ENCODE peak calls at places on chromosome 6, in six cellular contexts. K, Z, N, R, O and D are unnamed samples.

GRCh38 chr6:147768969-147769368 is 260.5 kb downstream of the SAMD5 start:
- DNase-seq in R (no peak), N (no peak), O (no peak), K (no peak), Z (no peak), D (no peak)

GRCh38 chr6:16200231-16200941 is 38.0 kb upstream of the GMPR start:
- DNase-seq in O (no peak), N (no peak), R (no peak), K (no peak), Z (no peak), D (no peak)

GRCh38 chr6:29705389-29706231 is 17.6 kb upstream of the HLA-F start:
- DNase-seq in R (peak), N (no peak), K (peak), O (no peak), Z (peak), D (peak)

GRCh38 chr6:46985943-46986342 is 56.2 kb downstream of the ADGRF1 start:
- DNase-seq in R (no peak), O (no peak), N (no peak), K (peak), Z (no peak), D (no peak)

GRCh38 chr6:127843582-127843981 is 57.3 kb downstream of the THEMIS start:
- DNase-seq in Z (no peak), O (no peak), R (no peak), K (no peak), N (no peak), D (no peak)

GRCh38 chr6:1972961-1973360 is 272.4 kb downstream of the GMDS start:
- DNase-seq in N (peak), O (no peak), R (no peak), K (no peak), Z (no peak), D (no peak)

GRCh38 chr6:42375007-42375635 is 76.6 kb downstream of the TRERF1 start:
- DNase-seq in N (no peak), O (no peak), Z (no peak), K (no peak), R (no peak), D (no peak)

GRCh38 chr6:47041741-47042140 is 391 bp downstream of the ADGRF1 start:
- DNase-seq in Z (no peak), N (no peak), R (no peak), O (no peak), K (no peak), D (no peak)

GRCh38 chr6:134314236-134314821 is 3.6 kb downstream of the SGK1 start:
- DNase-seq in N (no peak), R (no peak), Z (no peak), O (no peak), K (no peak), D (no peak)

GRCh38 chr6:27531772-27532459 is 59.0 kb upstream of the ZNF184 start:
- DNase-seq in Z (no peak), N (no peak), O (no peak), R (peak), K (no peak), D (no peak)

GRCh38 chr6:129630606-129631005 is 79.4 kb downstream of the ARHGAP18 start:
- DNase-seq in Z (peak), K (no peak), N (no peak), O (no peak), R (no peak), D (no peak)

GRCh38 chr6:63597142-63598000 is 25.1 kb downstream of the LOC128125822 start:
- DNase-seq in K (no peak), Z (no peak), R (no peak), O (no peak), N (no peak), D (no peak)

GRCh38 chr6:7391244-7391643 is 1.6 kb downstream of the RIOK1 start:
- DNase-seq in Z (no peak), N (peak), K (no peak), R (no peak), O (no peak), D (no peak)

GRCh38 chr6:7389451-7390217 is at the start of the genes CAGE1 and RIOK1:
- DNase-seq in K (peak), R (peak), N (peak), Z (peak), O (peak), D (peak)

GRCh38 chr6:7389162-7389450 is 436 bp downstream of the CAGE1 start:
- DNase-seq in R (no peak), O (no peak), K (no peak), Z (no peak), N (no peak), D (no peak)

GRCh38 chr6:7390218-7390878 is 740 bp downstream of the RIOK1 start:
- DNase-seq in R (no peak), Z (no peak), N (no peak), K (no peak), O (no peak), D (no peak)

DNA sequence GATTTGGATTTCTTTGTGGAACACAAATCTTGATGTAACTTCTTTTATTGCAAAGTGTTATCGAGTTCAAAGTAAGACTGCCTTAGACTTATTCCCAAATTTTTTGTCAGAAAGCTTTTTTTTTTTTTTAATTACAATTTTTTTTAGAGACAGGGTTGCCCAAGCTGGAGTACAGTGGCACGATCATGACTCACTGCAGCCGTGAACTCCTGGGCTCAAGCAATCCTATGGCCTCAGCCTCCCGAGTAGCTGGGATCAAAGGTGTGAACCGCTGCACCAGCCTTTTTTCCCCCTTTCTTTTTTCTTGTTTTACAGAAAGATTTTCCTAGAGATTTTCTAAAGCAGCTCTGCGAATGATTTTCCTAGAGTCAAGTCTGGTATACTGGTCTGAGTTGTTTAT is 2.8 kb downstream of the RIOK1 start:
- DNase-seq in Z (no peak), K (no peak), O (no peak), N (peak), R (no peak), D (no peak)
- TF ChIP-seq MYC in Z (no peak), K (no peak), O (no peak), N (no peak), R (no peak), D (no peak)

DNA sequence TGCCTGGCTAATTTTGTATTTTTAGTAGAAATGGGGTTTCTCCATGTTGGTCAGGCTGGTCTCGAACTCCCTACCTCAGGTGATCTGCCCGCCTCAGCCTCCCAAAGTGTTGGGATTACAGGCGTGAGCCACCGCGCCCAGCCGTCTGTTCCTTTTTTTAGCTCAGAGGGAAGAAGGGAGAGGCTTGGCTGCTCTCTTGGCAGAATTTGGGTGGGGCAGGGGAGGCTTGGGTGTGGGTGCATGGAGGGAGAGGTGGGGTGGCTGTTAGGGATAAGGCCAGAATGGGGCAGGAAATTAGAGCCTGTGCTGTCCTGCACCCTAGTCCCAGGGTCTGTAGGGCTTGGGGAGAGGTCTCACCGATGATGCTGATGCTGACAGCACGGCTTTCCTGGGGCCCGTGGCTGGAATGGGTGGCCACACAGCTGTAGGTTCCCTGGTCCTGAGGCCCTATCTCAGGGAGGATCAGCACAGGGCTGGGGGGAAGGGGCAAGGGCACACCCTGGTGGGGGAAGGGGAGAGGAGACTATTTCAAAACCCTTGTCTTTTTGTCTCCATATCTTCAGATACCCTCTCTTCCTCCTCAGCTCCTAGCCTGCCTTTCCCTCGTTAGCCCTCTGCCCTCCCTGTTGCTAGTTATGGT is 2.0 kb downstream of the AGER start:
- DNase-seq in N (no peak), O (no peak), K (no peak), R (peak), Z (no peak), D (no peak)
- TF ChIP-seq POLR2A in N (no peak), O (no peak), K (no peak), R (no peak), Z (no peak), D (no peak)

DNA sequence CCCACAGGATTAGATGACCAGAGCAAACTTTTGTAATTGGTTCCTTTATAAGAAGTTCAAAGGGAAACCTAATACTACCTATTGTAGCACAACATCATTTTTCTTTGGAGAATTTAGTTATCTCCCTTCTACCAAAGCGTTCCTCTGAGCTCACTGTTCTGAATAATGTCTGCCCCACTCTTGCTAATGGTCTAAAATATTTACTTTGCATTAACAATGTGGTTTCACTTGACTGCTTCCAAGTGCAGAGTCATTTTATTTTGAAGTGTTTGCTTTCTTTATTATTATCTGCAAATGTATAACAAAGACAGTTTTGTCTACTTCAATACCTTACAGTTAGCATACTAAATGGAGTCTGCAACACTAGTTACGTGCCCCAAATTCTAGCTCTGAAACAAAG is 15.0 kb downstream of the TRAPPC3L start:
- DNase-seq in O (no peak), N (no peak), Z (peak), R (no peak), K (no peak), D (no peak)
- TF ChIP-seq MYC in O (no peak), N (no peak), Z (no peak), R (no peak), K (no peak), D (no peak)

DNA sequence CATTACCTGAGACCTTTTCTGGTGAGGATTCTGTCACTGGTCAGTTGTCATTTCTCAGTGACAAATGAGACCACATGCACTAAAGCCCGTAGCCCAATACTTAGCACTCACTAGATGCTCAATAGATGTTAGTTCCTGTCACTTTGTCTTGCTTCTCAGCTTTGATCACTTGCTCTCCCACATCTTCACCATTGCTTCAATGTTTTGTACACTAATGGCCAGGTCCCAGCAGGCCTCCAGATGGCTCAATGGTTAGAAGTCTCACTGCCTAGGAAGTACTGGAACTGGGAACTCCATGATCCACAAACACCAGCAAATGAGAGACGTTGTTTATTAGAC is 502.8 kb upstream of the JARID2 start:
- DNase-seq in Z (no peak), N (no peak), R (no peak), K (no peak), O (no peak), D (no peak)
- TF ChIP-seq POLR2A in Z (no peak), N (no peak), R (no peak), K (no peak), O (no peak), D (no peak)

GRCh38 chr6:159695984-159696383 is 2.9 kb upstream of the SOD2 start:
- DNase-seq in Z (no peak), N (no peak), O (no peak), R (no peak), K (no peak), D (no peak)

GRCh38 chr6:159692303-159693127 is 526 bp downstream of the SOD2 start:
- DNase-seq in O (no peak), N (peak), Z (peak), K (peak), R (no peak), D (no peak)

GRCh38 chr6:159693128-159693893 is at the start of gene SOD2:
- DNase-seq in O (no peak), Z (peak), K (peak), R (peak), N (peak), D (peak)

GRCh38 chr6:159691963-159692287 is 1.1 kb downstream of the SOD2 start:
- DNase-seq in K (no peak), R (peak), N (peak), O (no peak), Z (peak), D (no peak)

GRCh38 chr6:159693894-159694545 is 979 bp upstream of the SOD2 start:
- DNase-seq in Z (peak), R (peak), K (peak), O (no peak), N (peak), D (no peak)
- TF ChIP-seq MYC in Z (no peak), R (no peak), K (no peak), O (no peak), N (no peak), D (no peak)

DNA sequence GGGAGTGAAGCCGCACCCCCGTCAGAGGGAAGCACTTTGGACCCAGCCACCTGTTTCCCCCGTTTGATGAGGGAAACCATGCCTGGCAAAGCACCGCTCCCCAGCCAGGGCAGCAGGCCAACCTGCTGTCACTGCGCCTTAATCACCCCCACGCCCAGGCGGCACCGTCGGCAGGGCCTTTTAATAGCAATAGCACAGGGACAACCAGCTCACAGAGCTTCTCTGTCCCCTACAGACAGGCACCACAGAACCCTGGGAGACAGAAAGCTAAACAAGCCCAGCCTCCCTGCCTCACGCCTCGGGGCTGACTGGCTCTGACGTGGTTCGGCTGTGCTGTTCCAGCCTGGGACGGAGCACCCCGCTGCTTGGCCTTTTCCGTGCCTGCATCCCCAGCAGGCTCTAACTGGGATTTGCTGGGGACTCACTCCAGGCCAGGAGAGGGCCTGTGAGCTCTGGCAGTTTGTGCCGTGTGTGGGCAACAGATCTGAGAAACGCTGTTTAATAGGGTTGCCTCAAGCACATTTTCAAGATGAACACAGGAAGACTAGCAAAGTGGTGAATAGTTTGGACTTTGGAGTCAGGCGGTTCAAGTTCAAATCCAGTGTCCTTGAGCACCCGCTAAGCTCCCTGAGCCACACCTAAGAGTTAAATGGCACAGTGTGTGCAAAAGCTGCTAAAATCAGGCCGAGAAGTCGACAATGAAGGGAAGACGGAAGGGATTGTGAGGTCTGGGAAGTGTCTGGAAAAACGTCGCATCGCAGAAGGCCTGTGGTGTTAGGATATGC is 223.8 kb downstream of the NRN1 start:
- DNase-seq in R (no peak), O (no peak), K (no peak), Z (peak), N (no peak), D (no peak)
- TF ChIP-seq POLR2A in R (no peak), O (no peak), K (no peak), Z (no peak), N (no peak), D (no peak)

DNA sequence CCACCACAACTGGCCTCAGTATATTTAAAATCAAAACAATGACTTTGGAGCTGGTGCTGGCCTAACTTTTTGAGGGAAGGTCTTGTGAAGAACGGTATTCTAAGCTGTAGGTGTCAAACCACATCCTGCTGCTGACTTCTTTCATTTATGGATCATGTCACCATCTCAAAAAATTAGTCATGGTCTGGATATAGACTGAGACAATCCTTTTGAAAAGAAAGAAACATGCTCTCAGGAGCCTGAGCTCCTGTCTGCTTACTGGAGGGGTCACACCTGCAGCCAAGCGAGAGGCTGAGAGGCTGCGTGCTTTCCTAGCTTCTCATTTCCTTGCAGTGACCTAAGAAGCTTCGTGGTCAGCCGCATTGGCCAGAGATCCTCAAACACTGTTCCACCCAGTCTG is 55.2 kb downstream of the TIAM2 start:
- DNase-seq in N (no peak), O (peak), R (no peak), Z (no peak), K (no peak), D (no peak)
- TF ChIP-seq MYC in N (no peak), O (no peak), R (no peak), Z (no peak), K (no peak), D (no peak)

DNA sequence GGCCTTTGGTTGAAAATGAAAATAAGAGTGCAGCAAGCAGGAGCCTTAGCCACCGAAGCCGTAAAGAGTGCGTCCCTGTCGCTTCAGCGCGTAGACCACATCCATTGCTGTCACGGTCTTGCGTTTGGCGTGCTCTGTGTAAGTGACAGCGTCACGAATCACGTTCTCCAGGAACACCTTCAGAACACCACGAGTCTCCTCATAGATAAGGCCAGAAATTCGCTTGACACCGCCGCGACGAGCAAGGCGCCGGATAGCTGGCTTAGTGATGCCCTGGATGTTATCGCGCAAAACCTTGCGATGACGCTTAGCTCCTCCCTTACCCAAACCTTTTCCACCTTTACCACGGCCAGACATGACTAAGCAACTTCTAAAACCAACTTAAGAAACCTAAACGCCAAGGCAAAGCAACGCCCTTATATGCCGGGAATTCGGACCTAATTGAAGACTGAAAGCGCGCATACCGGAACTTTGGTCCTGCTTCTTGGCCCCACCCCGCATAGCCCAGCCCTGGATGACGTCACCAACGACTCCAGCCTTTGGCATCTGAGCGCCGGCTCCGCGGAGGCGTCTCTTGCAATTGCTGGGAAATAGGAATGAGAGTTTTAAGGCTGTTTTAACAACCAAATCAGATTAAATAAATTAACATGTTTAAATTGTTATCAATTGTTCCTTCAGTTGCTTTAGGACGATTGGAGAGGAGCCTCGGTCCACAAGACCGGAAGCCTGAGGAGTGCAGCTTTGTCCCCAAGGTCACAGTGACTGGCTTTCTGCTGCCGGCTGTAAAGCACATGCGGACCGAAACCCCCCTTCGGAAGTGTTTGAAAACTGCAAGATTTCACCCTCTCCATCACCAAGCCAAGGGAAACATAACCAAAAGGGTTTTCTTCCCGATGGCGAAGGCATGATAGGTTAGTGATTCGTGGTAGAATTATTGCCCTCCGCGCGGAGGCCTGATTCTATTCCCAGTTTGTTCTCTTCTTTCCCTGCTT is 79.6 kb upstream of the BTN3A2 start:
- DNase-seq in R (peak), Z (peak), N (peak), O (peak), K (peak), D (peak)
- TF ChIP-seq POLR2A in R (peak), Z (peak), N (peak), O (peak), K (peak), D (peak)